ENCODE peak calls at places on chromosome 20, in six cellular contexts. X is CD4-positive, alpha-beta T cell; I is DND-41; V is breast epithelium; Z is adrenal gland; B is psoas muscle. U is an unnamed sample.

GRCh38 chr20:38434310-38434741 is 802 bp downstream of the SNHG17 start:
- DNase-seq in V (no peak), Z (no peak), I (peak; percentile 42), B (no peak), X (no peak), U (no peak)

GRCh38 chr20:20546402-20546801 is 166.0 kb downstream of the RALGAPA2 start:
- DNase-seq in X (no peak), B (no peak), V (no peak), I (no peak), Z (no peak), U (no peak)

GRCh38 chr20:31933698-31934097 is 18.1 kb downstream of the PDRG1 start:
- DNase-seq in X (no peak), V (no peak), Z (no peak), B (no peak), I (no peak), U (no peak)

GRCh38 chr20:37898301-37899104 is 4.4 kb upstream of the VSTM2L start:
- DNase-seq in B (no peak), Z (no peak), V (no peak), I (no peak), X (no peak), U (no peak)

GRCh38 chr20:3801846-3802245 is 5.7 kb downstream of the CDC25B start:
- DNase-seq in B (no peak), Z (no peak), I (no peak), X (no peak), V (no peak), U (no peak)

GRCh38 chr20:49846206-49846807 is 33.7 kb downstream of the SLC9A8 start:
- DNase-seq in Z (peak; percentile 65), I (peak; percentile 71), V (no peak), X (peak; percentile 39), B (no peak), U (no peak)

GRCh38 chr20:5070570-5070969 is 49.2 kb downstream of the PCNA start:
- DNase-seq in Z (no peak), V (no peak), B (no peak), X (no peak), I (no peak), U (no peak)

GRCh38 chr20:62812907-62813200 is 4.0 kb upstream of the COL9A3 start:
- DNase-seq in Z (no peak), I (no peak), X (no peak), B (no peak), V (no peak), U (no peak)

GRCh38 chr20:62835931-62836861 is 19.3 kb downstream of the COL9A3 start:
- DNase-seq in Z (peak; percentile 9), B (no peak), X (no peak), I (no peak), V (no peak), U (no peak)

GRCh38 chr20:31496761-31497295 is 17.4 kb upstream of the HM13 start:
- DNase-seq in I (no peak), B (peak; percentile 71), V (peak; percentile 20), X (no peak), Z (peak; percentile 59), U (no peak)

GRCh38 chr20:45959126-45959525 is 12.9 kb downstream of the ZNF335 start:
- DNase-seq in X (no peak), I (no peak), Z (peak; percentile 13), V (no peak), B (no peak), U (no peak)

GRCh38 chr20:19212524-19213502 is at the start of gene SLC24A3:
- DNase-seq in Z (peak; percentile 81), B (peak; percentile 75), I (no peak), X (no peak), V (peak; percentile 71), U (peak; percentile 17)

GRCh38 chr20:62925420-62926228 is 681 bp downstream of the DIDO1 start:
- DNase-seq in Z (peak; percentile 46), V (no peak), B (peak; percentile 41), I (peak; percentile 57), X (peak; percentile 33), U (no peak)

GRCh38 chr20:7841967-7842301 is 98.3 kb downstream of the HAO1 start:
- DNase-seq in V (no peak), Z (no peak), B (peak; percentile 19), X (no peak), I (no peak), U (no peak)

GRCh38 chr20:19775353-19776201 is 17.5 kb downstream of the RIN2 start:
- DNase-seq in X (no peak), B (no peak), Z (no peak), V (no peak), I (no peak), U (no peak)

GRCh38 chr20:23161968-23162696 is 76.0 kb upstream of the CD93 start:
- DNase-seq in B (peak; percentile 89), I (no peak), X (no peak), Z (peak; percentile 73), V (peak; percentile 54), U (peak; percentile 56)

GRCh38 chr20:41174373-41174772 is 37.0 kb downstream of the PLCG1 start:
- DNase-seq in I (no peak), X (no peak), V (no peak), B (no peak), Z (peak; percentile 10), U (peak; percentile 24)

GRCh38 chr20:44295995-44296394 is 15.0 kb downstream of the FITM2 start:
- DNase-seq in Z (no peak), V (no peak), I (no peak), B (no peak), X (no peak), U (no peak)

GRCh38 chr20:17633850-17634500 is 48.1 kb downstream of the RRBP1 start:
- DNase-seq in Z (no peak), I (no peak), X (no peak), V (no peak), B (no peak), U (no peak)

GRCh38 chr20:63543131-63543530 is 4.4 kb downstream of the SRMS start:
- DNase-seq in Z (no peak), B (no peak), X (no peak), I (no peak), V (no peak), U (no peak)

GRCh38 chr20:49099011-49099410 is 52.9 kb downstream of the CSE1L start:
- DNase-seq in B (no peak), X (no peak), I (no peak), V (no peak), Z (no peak), U (no peak)

GRCh38 chr20:19423892-19424620 is 211.6 kb downstream of the SLC24A3 start:
- DNase-seq in X (no peak), I (no peak), B (no peak), Z (no peak), V (no peak), U (no peak)

GRCh38 chr20:47125553-47126373 is 230.7 kb downstream of the ZMYND8 start:
- DNase-seq in B (no peak), V (peak; percentile 70), Z (no peak), I (no peak), X (no peak), U (no peak)

GRCh38 chr20:34859367-34859766 is 13.3 kb downstream of the GGT7 start:
- DNase-seq in X (no peak), Z (no peak), V (no peak), B (no peak), I (no peak), U (no peak)

GRCh38 chr20:56032251-56032650 is 26.9 kb upstream of the CBLN4 start:
- DNase-seq in V (no peak), I (no peak), X (no peak), B (no peak), Z (no peak), U (no peak)

GRCh38 chr20:41697861-41698559 is 79.8 kb upstream of the CHD6 start:
- DNase-seq in B (no peak), I (peak; percentile 37), X (no peak), Z (no peak), V (no peak), U (no peak)

GRCh38 chr20:61932711-61933480 is 132.8 kb downstream of the TAF4 start:
- DNase-seq in I (no peak), V (no peak), B (no peak), X (no peak), Z (no peak), U (peak; percentile 13)

GRCh38 chr20:62808211-62808865 is 3.7 kb downstream of the OGFR start:
- DNase-seq in V (no peak), I (peak; percentile 74), B (peak; percentile 77), Z (no peak), X (peak; percentile 68), U (peak; percentile 85)

GRCh38 chr20:13546497-13547131 is 92.1 kb downstream of the TASP1 start:
- DNase-seq in B (peak; percentile 69), Z (peak; percentile 64), I (peak; percentile 76), X (peak; percentile 54), V (peak; percentile 73), U (peak; percentile 54)

GRCh38 chr20:15759546-15760216 is 813.6 kb downstream of the KIF16B start:
- DNase-seq in V (no peak), I (no peak), Z (no peak), X (no peak), B (no peak), U (no peak)

GRCh38 chr20:17969884-17970409 is 1.1 kb downstream of the MGME1 start:
- DNase-seq in B (peak; percentile 26), Z (peak; percentile 35), I (peak; percentile 57), V (peak; percentile 28), X (peak; percentile 13), U (no peak)

DNA sequence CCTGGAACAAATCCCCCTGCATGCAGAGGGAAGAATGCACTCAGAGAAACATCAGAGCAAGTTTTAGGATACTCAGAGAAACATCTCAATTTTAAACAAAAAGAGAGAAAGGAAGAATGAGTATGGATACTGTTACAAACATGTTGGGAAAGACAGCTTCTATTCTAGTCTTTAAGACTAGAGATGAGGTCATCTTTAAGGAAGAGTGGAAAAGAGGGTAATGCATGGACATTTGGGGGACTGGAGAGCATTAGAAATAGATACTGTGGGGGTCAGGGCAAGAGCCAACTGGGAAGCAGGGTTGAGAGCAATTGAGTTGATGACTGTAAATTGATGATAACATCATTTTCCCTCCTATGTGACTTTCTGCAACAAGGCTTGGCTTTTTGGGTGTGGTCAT is 431.2 kb downstream of the CDH26 start:
- DNase-seq in X (no peak), Z (no peak), V (no peak), B (no peak), I (no peak), U (no peak)
- H3K27me3 ChIP-seq in X (no peaks in the 10 kb centered on the region), Z (no peaks in the 10 kb centered on the region), V (no peaks in the 10 kb centered on the region), B (no peaks in the 10 kb centered on the region), I (no peaks in the 10 kb centered on the region), U (no peaks in the 10 kb centered on the region)

GRCh38 chr20:57574954-57575353 is 14.0 kb downstream of the PCK1 start:
- DNase-seq in X (no peak), Z (no peak), I (no peak), B (no peak), V (no peak), U (no peak)
- H3K27me3 ChIP-seq in X (peaks cover 19% of the 10 kb centered on the region), Z (no peaks in the 10 kb centered on the region), I (peaks cover 44% of the 10 kb centered on the region), B (peaks cover 11% of the 10 kb centered on the region), V (peaks cover 30% of the 10 kb centered on the region), U (no peaks in the 10 kb centered on the region)

DNA sequence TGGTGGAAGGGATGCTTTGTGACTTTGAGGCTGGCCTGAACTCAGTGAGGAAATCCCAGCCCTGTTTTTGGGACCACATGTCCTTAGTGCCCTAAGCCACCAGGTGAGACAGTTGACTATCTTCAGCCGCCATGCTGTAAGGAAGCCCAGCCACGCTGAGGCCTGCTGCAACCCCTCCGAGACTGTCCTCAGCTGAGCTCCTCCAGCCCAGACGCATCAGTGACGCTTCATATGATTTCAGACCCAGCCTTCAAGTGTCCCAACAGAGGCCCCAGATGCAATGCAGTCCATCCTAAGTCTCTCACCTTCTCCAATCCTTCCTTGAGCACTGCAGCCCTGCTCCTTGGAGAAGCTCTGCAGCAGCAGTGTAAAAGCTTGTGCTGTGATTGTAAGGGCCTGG is 76.2 kb downstream of the NINL start:
- DNase-seq in B (no peak), Z (no peak), I (no peak), V (no peak), X (no peak), U (no peak)
- H3K27me3 ChIP-seq in B (no peaks in the 10 kb centered on the region), Z (no peaks in the 10 kb centered on the region), I (no peaks in the 10 kb centered on the region), V (no peaks in the 10 kb centered on the region), X (no peaks in the 10 kb centered on the region), U (no peaks in the 10 kb centered on the region)

GRCh38 chr20:676315-676937 is 824 bp upstream of the SCRT2 start:
- DNase-seq in I (no peak), X (no peak), Z (no peak), V (no peak), B (no peak), U (no peak)
- H3K27me3 ChIP-seq in I (peaks cover 22% of the 10 kb centered on the region), X (peaks cover 79% of the 10 kb centered on the region), Z (peaks cover 28% of the 10 kb centered on the region), V (peaks cover 88% of the 10 kb centered on the region), B (peaks cover 4% of the 10 kb centered on the region), U (peaks cover 21% of the 10 kb centered on the region)